ENCODE peak calls at places on chromosomes 1 and 21, in four cellular contexts. W is WTC11, J is K562, Z is GM12878. V is an unnamed sample.

GRCh38 chr1:43052322-43052721 is 93.7 kb upstream of the SLC2A1 start:
- DNase-seq in W (no peak), J (no peak), Z (no peak), V (no peak)

GRCh38 chr1:168112673-168113305 is 23.9 kb downstream of the GPR161 start:
- DNase-seq in Z (peak), W (no peak), J (no peak), V (no peak)

GRCh38 chr1:223759273-223759672 is 46.9 kb downstream of the CAPN2 start:
- DNase-seq in W (peak), Z (no peak), J (peak), V (no peak)

GRCh38 chr1:166082601-166083000 is 84.2 kb downstream of the FAM78B start:
- DNase-seq in Z (no peak), W (no peak), J (no peak), V (no peak)

GRCh38 chr1:6127587-6128163 is 52.4 kb downstream of the CHD5 start:
- DNase-seq in Z (no peak), J (peak), W (peak), V (no peak)

GRCh38 chr21:44718571-44718970 is 7.2 kb upstream of the TSPEAR start:
- DNase-seq in Z (no peak), J (no peak), W (peak), V (no peak)

GRCh38 chr1:40341509-40342380 is 24.7 kb upstream of the COL9A2 start:
- DNase-seq in Z (no peak), J (no peak), W (no peak), V (no peak)

GRCh38 chr1:85328713-85329376 is 52.4 kb upstream of the BCL10 start:
- DNase-seq in J (no peak), Z (no peak), W (no peak), V (peak)

GRCh38 chr21:46159841-46160562 is 4.6 kb upstream of the FTCD start:
- DNase-seq in W (no peak), Z (no peak), J (no peak), V (no peak)

GRCh38 chr1:160124709-160125478 is 9.3 kb downstream of the ATP1A2 start:
- DNase-seq in J (no peak), Z (no peak), W (no peak), V (peak)

GRCh38 chr1:109891930-109892329 is 18.7 kb upstream of the CSF1 start:
- DNase-seq in J (no peak), W (no peak), Z (no peak), V (peak)

GRCh38 chr21:45022736-45023135 is 51.6 kb upstream of the ADARB1 start:
- DNase-seq in Z (no peak), J (no peak), W (no peak), V (no peak)

GRCh38 chr1:82880506-82880905 is 1079.8 kb downstream of the ADGRL2 start:
- DNase-seq in Z (no peak), J (no peak), W (no peak), V (no peak)

GRCh38 chr1:43879414-43879813 is 54.2 kb upstream of the ARTN start:
- DNase-seq in J (no peak), Z (no peak), W (no peak), V (no peak)

GRCh38 chr1:199979071-199979470 is 48.4 kb upstream of the NR5A2 start:
- DNase-seq in W (no peak), J (no peak), Z (no peak), V (no peak)

GRCh38 chr1:16046865-16047264 is 3.3 kb downstream of the CLCNKB start:
- DNase-seq in J (no peak), Z (no peak), W (no peak), V (peak)

GRCh38 chr1:47507921-47508894 is 70.4 kb downstream of the FOXD2 start:
- DNase-seq in Z (no peak), J (peak), W (peak), V (peak)

GRCh38 chr1:14113841-14114567 is 414.0 kb downstream of the PRDM2 start:
- DNase-seq in Z (no peak), J (peak), W (peak), V (no peak)

GRCh38 chr1:159010398-159010797 is 691 bp downstream of the IFI16 start:
- DNase-seq in J (no peak), W (no peak), Z (no peak), V (no peak)

GRCh38 chr1:159011701-159012100 is 2.0 kb downstream of the IFI16 start:
- DNase-seq in Z (no peak), J (no peak), W (no peak), V (no peak)

GRCh38 chr1:159014003-159014571 is 4.4 kb downstream of the IFI16 start:
- DNase-seq in J (no peak), W (no peak), Z (no peak), V (no peak)

GRCh38 chr1:159014851-159015250 is 5.1 kb downstream of the IFI16 start:
- DNase-seq in J (no peak), W (no peak), Z (no peak), V (no peak)

GRCh38 chr1:159012495-159012894 is 2.8 kb downstream of the IFI16 start:
- DNase-seq in W (no peak), Z (peak), J (no peak), V (no peak)
- TF ChIP-seq ETV6 in W (no peak), Z (no peak), J (no peak), V (no peak)

GRCh38 chr1:9629445-9630201 is 21.9 kb upstream of the PIK3CD start:
- DNase-seq in Z (peak), J (no peak), W (no peak), V (no peak)
- TF ChIP-seq ETV6 in Z (no peak), J (no peak), W (no peak), V (no peak)

GRCh38 chr1:8663915-8664331 is 153.5 kb downstream of the RERE start:
- DNase-seq in W (no peak), J (no peak), Z (no peak), V (peak)
- TF ChIP-seq ETV6 in W (no peak), J (no peak), Z (no peak), V (no peak)

GRCh38 chr1:4394366-4394765 is 260.0 kb upstream of the AJAP1 start:
- DNase-seq in W (no peak), J (no peak), Z (no peak), V (no peak)
- TF ChIP-seq ETV6 in W (no peak), J (no peak), Z (no peak), V (no peak)

GRCh38 chr21:37210017-37210593 is 57.0 kb downstream of the VPS26C start:
- DNase-seq in W (no peak), Z (no peak), J (no peak), V (no peak)

GRCh38 chr21:37206531-37206930 is 60.6 kb downstream of the VPS26C start:
- DNase-seq in W (no peak), J (no peak), Z (no peak), V (no peak)

GRCh38 chr21:37208741-37209225 is 58.4 kb downstream of the VPS26C start:
- DNase-seq in Z (no peak), W (no peak), J (no peak), V (no peak)

GRCh38 chr21:37207441-37208009 is 59.6 kb downstream of the VPS26C start:
- DNase-seq in Z (peak), J (no peak), W (no peak), V (peak)

DNA sequence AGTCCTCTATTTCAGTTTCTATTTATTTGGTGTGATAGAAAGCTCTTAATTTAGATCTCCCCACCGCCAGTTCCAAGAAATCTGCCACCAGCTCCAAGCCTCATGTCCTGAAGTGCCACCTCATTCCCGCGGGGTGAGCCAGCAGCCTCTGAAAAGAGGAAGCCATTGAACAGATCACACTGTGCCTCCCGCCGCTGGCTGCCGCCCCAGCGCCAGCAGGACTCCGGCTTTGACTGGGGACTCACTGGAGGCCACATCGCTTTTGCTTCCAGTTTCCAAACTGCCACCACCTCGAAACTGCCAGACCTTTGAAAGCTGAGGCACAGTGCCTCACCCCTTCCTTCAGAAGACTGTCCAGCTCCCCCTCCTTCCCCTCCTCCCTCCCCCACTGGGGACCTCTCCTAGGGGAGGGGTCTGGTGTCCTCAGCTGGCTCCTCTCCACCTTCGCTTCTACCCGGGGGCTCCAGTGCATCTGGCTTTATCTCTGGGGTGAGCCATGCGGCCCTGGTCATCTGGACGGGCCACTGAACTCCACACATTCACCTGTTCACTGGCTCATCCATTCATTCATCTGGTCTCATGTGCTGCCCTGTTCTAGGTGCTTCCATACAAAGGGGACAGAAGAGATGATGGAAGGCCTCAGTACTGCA is 59.0 kb downstream of the VPS26C start:
- DNase-seq in W (no peak), J (peak), Z (peak), V (peak)
- TF ChIP-seq ETV6 in W (no peak), J (no peak), Z (no peak), V (no peak)

GRCh38 chr21:38413958-38414506 is 84.2 kb downstream of the ERG start:
- DNase-seq in J (no peak), W (no peak), Z (no peak), V (no peak)
- TF ChIP-seq ETV6 in J (no peak), W (no peak), Z (no peak), V (no peak)

GRCh38 chr1:35177237-35177786 is 15.6 kb downstream of the SFPQ start:
- DNase-seq in Z (no peak), J (no peak), W (no peak), V (no peak)
- TF ChIP-seq ETV6 in Z (no peak), J (no peak), W (no peak), V (no peak)

DNA sequence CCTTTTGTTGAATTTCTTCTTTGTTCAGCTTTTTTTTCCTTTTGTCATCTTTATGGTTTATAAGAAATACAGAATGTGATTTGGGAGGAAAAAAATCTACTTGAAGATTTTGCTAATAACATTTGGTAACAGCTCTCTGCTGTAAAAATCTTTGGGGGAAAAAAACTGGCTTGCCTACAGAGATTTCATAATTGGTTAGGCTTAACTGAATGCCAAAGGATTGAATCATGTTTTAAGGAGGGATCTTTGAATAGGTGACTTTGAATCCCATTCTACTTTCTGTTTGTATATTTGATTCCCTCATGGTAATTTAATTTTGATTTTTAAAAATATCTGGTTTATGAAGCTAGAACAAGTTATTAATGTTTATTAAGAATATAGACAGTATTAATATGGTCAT is 3.2 kb downstream of the BTF3L4 start:
- DNase-seq in Z (no peak), W (no peak), J (no peak), V (no peak)
- TF ChIP-seq ETV6 in Z (no peak), W (no peak), J (no peak), V (no peak)